ENCODE peak calls at places on chromosomes 5 and 9, in ten cellular contexts. C is substantia nigra, K is NCI-H774, B is myocyte, L is HFFc6, X is NCI-H1417, Z is GM04504, I is MM.1S, Y is skeletal muscle cell, M is T-cell. N is an unnamed sample.
A peak's percentile ranks its signal among the peaks of the same experiment; 100 is the strongest.

GRCh38 chr5:124867064-124867707 is 120.7 kb upstream of the ZNF608 start:
- DNase-seq in I (no peak), C (no peak), M (no peak), K (no peak), B (peak; percentile 92), Y (peak; percentile 64), X (no peak), Z (peak; percentile 80), L (peak; percentile 55), N (peak; percentile 89)

GRCh38 chr5:150503977-150504620 is 3.8 kb upstream of the NDST1 start:
- DNase-seq in I (no peak), C (peak; percentile 71), L (no peak), B (peak; percentile 83), M (no peak), X (no peak), Y (no peak), K (no peak), Z (no peak), N (no peak)

GRCh38 chr9:37952731-37953130 is 48.8 kb upstream of the SLC25A51 start:
- DNase-seq in L (peak; percentile 79), K (no peak), B (peak; percentile 70), C (no peak), I (no peak), X (no peak), Y (peak; percentile 76), M (no peak), Z (peak; percentile 56), N (no peak)

GRCh38 chr9:23571414-23572104 is 254.5 kb downstream of the ELAVL2 start:
- DNase-seq in Z (no peak), M (no peak), X (no peak), Y (no peak), I (no peak), K (no peak), C (no peak), B (no peak), L (no peak), N (no peak)

GRCh38 chr9:113609562-113610318 is 146.2 kb downstream of the RGS3 start:
- DNase-seq in L (no peak), K (no peak), X (no peak), M (no peak), Z (no peak), C (peak; percentile 57), B (peak; percentile 98), I (no peak), Y (no peak), N (no peak)

GRCh38 chr9:2916382-2916985 is 72.6 kb upstream of the PUM3 start:
- DNase-seq in B (peak; percentile 11), I (no peak), Z (no peak), Y (no peak), C (no peak), L (no peak), X (no peak), M (no peak), K (no peak), N (no peak)

GRCh38 chr9:17519761-17520160 is 59.1 kb upstream of the SH3GL2 start:
- DNase-seq in Y (no peak), K (peak; percentile 39), M (no peak), L (no peak), B (no peak), Z (no peak), C (no peak), I (no peak), X (no peak), N (no peak)

GRCh38 chr9:4618700-4619099 is 43.4 kb upstream of the PLPP6 start:
- DNase-seq in K (no peak), L (no peak), X (no peak), I (no peak), M (no peak), Z (no peak), Y (no peak), B (no peak), C (no peak), N (no peak)

N was measured in GM04503.